ENCODE peak calls at places on chromosome 4, in five cellular contexts. I, W, E, T and G are unnamed samples.
A peak's percentile ranks its signal among the peaks of the same experiment; 100 is the strongest.

GRCh38 chr4:24753519-24753918 is 41.9 kb upstream of the SOD3 start:
- DNase-seq in I (no peak), W (no peak), E (no peak), T (peak; percentile 31), G (no peak)

GRCh38 chr4:26330946-26331345 is 10.1 kb downstream of the RBPJ start:
- DNase-seq in I (no peak), W (no peak), E (peak; percentile 43), T (peak; percentile 97), G (peak; percentile 43)

GRCh38 chr4:77465271-77465670 is 140.3 kb upstream of the CXCL13 start:
- DNase-seq in I (no peak), W (no peak), E (peak; percentile 24), T (no peak), G (no peak)

GRCh38 chr4:22458112-22458511 is 57.8 kb downstream of the ADGRA3 start:
- DNase-seq in I (no peak), W (no peak), E (no peak), T (peak; percentile 93), G (peak; percentile 8)

GRCh38 chr4:82256718-82257117 is 117.1 kb downstream of the HNRNPD start:
- DNase-seq in I (no peak), W (no peak), E (no peak), T (no peak), G (no peak)

GRCh38 chr4:151688785-151689043 is 72.1 kb downstream of the GATB start:
- DNase-seq in I (no peak), W (no peak), E (no peak), T (no peak), G (no peak)

GRCh38 chr4:185535818-185536729 is 767 bp upstream of the PDLIM3 start:
- DNase-seq in I (no peak), W (no peak), E (no peak), T (no peak), G (no peak)

GRCh38 chr4:2350982-2351381 is 67.5 kb downstream of the ZFYVE28 start:
- DNase-seq in I (no peak), W (no peak), E (no peak), T (no peak), G (no peak)

GRCh38 chr4:7987148-7987989 is 47.7 kb upstream of the AFAP1 start:
- DNase-seq in I (no peak), W (no peak), E (peak; percentile 48), T (peak; percentile 84), G (peak; percentile 72)

GRCh38 chr4:5511791-5512190 is 196.6 kb downstream of the EVC2 start:
- DNase-seq in I (no peak), W (no peak), E (no peak), T (no peak), G (no peak)

GRCh38 chr4:26263165-26263564 is 57.6 kb upstream of the RBPJ start:
- DNase-seq in I (no peak), W (no peak), E (no peak), T (peak; percentile 63), G (peak; percentile 6)

GRCh38 chr4:113869743-113870375 is 108.3 kb upstream of the CAMK2D start:
- DNase-seq in I (no peak), W (no peak), E (no peak), T (no peak), G (no peak)

GRCh38 chr4:106763044-106763443 is 273.1 kb downstream of the DKK2 start:
- DNase-seq in I (no peak), W (no peak), E (no peak), T (no peak), G (no peak)

GRCh38 chr4:138910914-138911336 is 104.7 kb upstream of the NOCT start:
- DNase-seq in I (no peak), W (peak; percentile 21), E (peak; percentile 84), T (peak; percentile 87), G (peak; percentile 95)

GRCh38 chr4:82900016-82900334 is 560 bp upstream of the THAP9 start:
- DNase-seq in I (no peak), W (no peak), E (peak; percentile 12), T (peak; percentile 76), G (no peak)

GRCh38 chr4:38125816-38126215 is 165.6 kb downstream of the PTTG2 start:
- DNase-seq in I (no peak), W (no peak), E (no peak), T (no peak), G (no peak)

GRCh38 chr4:150960079-150960478 is 55.0 kb downstream of the LRBA start:
- DNase-seq in I (no peak), W (no peak), E (no peak), T (no peak), G (peak; percentile 1)

GRCh38 chr4:121950680-121951569 is 935 bp downstream of the TRPC3 start:
- DNase-seq in I (no peak), W (no peak), E (no peak), T (no peak), G (peak; percentile 1)

GRCh38 chr4:98496446-98496845 is 162.0 kb downstream of the TSPAN5 start:
- DNase-seq in I (no peak), W (no peak), E (no peak), T (no peak), G (no peak)

GRCh38 chr4:80694178-80694577 is 336.3 kb upstream of the BMP3 start:
- DNase-seq in I (no peak), W (no peak), E (no peak), T (no peak), G (no peak)

GRCh38 chr4:82797591-82798081 is 960 bp downstream of the SCD5 start:
- DNase-seq in I (no peak), W (no peak), E (no peak), T (peak; percentile 19), G (no peak)

GRCh38 chr4:141045848-141046247 is 87.4 kb downstream of the RNF150 start:
- DNase-seq in I (no peak), W (no peak), E (no peak), T (no peak), G (no peak)